ENCODE peak calls at places on chromosomes 7 and 10, in six cellular contexts. One of them, this sample, is unnamed.

GRCh38 chr7:97018126-97018601 is 6.5 kb downstream of the DLX5 start:
- DNase-seq in adipocyte: no peak
- DNase-seq in Caco-2: no peak
- DNase-seq in HFF-Myc: no peak
- DNase-seq in PC-3: no peak
- DNase-seq in GM10248: no peak
- DNase-seq in this sample: no peak

GRCh38 chr7:123003539-123004126 is 8.1 kb upstream of the TAS2R16 start:
- DNase-seq in Caco-2: no peak
- DNase-seq in GM10248: no peak
- DNase-seq in adipocyte: no peak
- DNase-seq in PC-3: no peak
- DNase-seq in HFF-Myc: no peak
- DNase-seq in this sample: no peak

GRCh38 chr10:97490592-97490991 is 7.6 kb downstream of the MMS19 start:
- DNase-seq in PC-3: no peak
- DNase-seq in adipocyte: peak
- DNase-seq in GM10248: no peak
- DNase-seq in Caco-2: no peak
- DNase-seq in HFF-Myc: no peak
- DNase-seq in this sample: no peak

GRCh38 chr10:78972160-78972946 is 96.4 kb upstream of the ZMIZ1 start:
- DNase-seq in HFF-Myc: peak
- DNase-seq in GM10248: no peak
- DNase-seq in PC-3: peak
- DNase-seq in adipocyte: peak
- DNase-seq in Caco-2: peak
- DNase-seq in this sample: no peak

GRCh38 chr10:122276611-122277205 is 5.6 kb downstream of the BTBD16 start:
- DNase-seq in Caco-2: peak
- DNase-seq in HFF-Myc: no peak
- DNase-seq in adipocyte: peak
- DNase-seq in GM10248: no peak
- DNase-seq in PC-3: no peak
- DNase-seq in this sample: no peak

GRCh38 chr10:132460691-132461090 is 63.7 kb downstream of the PWWP2B start:
- DNase-seq in Caco-2: no peak
- DNase-seq in adipocyte: no peak
- DNase-seq in GM10248: no peak
- DNase-seq in PC-3: no peak
- DNase-seq in HFF-Myc: no peak
- DNase-seq in this sample: no peak

GRCh38 chr7:155329225-155329624 is 31.5 kb downstream of the INSIG1 start:
- DNase-seq in Caco-2: no peak
- DNase-seq in PC-3: no peak
- DNase-seq in GM10248: no peak
- DNase-seq in adipocyte: no peak
- DNase-seq in HFF-Myc: no peak
- DNase-seq in this sample: no peak

GRCh38 chr10:5522913-5523560 is 1.7 kb upstream of the CALML3 start:
- DNase-seq in HFF-Myc: no peak
- DNase-seq in GM10248: no peak
- DNase-seq in adipocyte: no peak
- DNase-seq in PC-3: no peak
- DNase-seq in Caco-2: peak
- DNase-seq in this sample: no peak

GRCh38 chr7:8125680-8126444 is 136.1 kb downstream of the ICA1 start:
- DNase-seq in PC-3: no peak
- DNase-seq in adipocyte: no peak
- DNase-seq in Caco-2: no peak
- DNase-seq in HFF-Myc: no peak
- DNase-seq in GM10248: peak
- DNase-seq in this sample: no peak